ENCODE peak calls at places on chromosomes 3 and 15, in eight cellular contexts. H, Z, L, J, S, M, D and O are unnamed samples.

GRCh38 chr15:82081904-82082810 is 36.3 kb upstream of the MEX3B start:
- DNase-seq in D (no peak), S (no peak), H (peak), M (no peak), J (no peak), Z (no peak), L (no peak), O (no peak)

GRCh38 chr3:121436074-121436473 is 109.7 kb downstream of the POLQ start:
- DNase-seq in J (no peak), S (no peak), L (no peak), D (no peak), H (no peak), M (no peak), Z (no peak), O (no peak)

GRCh38 chr15:63379492-63380150 is 2.0 kb downstream of the CA12 start:
- DNase-seq in L (no peak), D (no peak), H (no peak), Z (no peak), J (no peak), M (no peak), S (no peak), O (no peak)

GRCh38 chr15:75620776-75621536 is 4.6 kb downstream of the SNUPN start:
- DNase-seq in S (peak), H (no peak), L (no peak), J (no peak), D (no peak), Z (peak), M (no peak), O (no peak)

GRCh38 chr3:43627360-43627759 is 5.5 kb upstream of the ANO10 start:
- DNase-seq in M (no peak), S (no peak), Z (no peak), J (no peak), H (no peak), D (peak), L (no peak), O (no peak)

GRCh38 chr15:64507293-64507802 is 47.0 kb downstream of the ZNF609 start:
- DNase-seq in M (peak), S (no peak), Z (peak), D (no peak), J (no peak), L (peak), H (peak), O (no peak)

GRCh38 chr3:169952045-169952444 is 14.6 kb upstream of the SEC62 start:
- DNase-seq in L (no peak), Z (no peak), H (no peak), D (no peak), S (no peak), M (no peak), J (no peak), O (no peak)

GRCh38 chr3:120705851-120706582 is 24.0 kb upstream of the HGD start:
- DNase-seq in M (no peak), J (no peak), Z (no peak), L (no peak), H (no peak), S (no peak), D (no peak), O (no peak)

GRCh38 chr3:114362815-114363214 is 69.0 kb downstream of the TIGIT start:
- DNase-seq in H (no peak), D (no peak), L (peak), S (peak), Z (no peak), M (no peak), J (no peak), O (no peak)

GRCh38 chr3:154598166-154598565 is 168.2 kb upstream of the GPR149 start:
- DNase-seq in Z (no peak), J (no peak), H (no peak), L (no peak), M (no peak), S (no peak), D (no peak), O (no peak)

GRCh38 chr3:122727766-122728165 is 47.1 kb downstream of the PARP14 start:
- DNase-seq in D (no peak), J (no peak), Z (no peak), M (no peak), H (no peak), S (no peak), L (no peak), O (no peak)

GRCh38 chr3:120753831-120754230 is 11.3 kb downstream of the GTF2E1 start:
- DNase-seq in J (no peak), Z (no peak), M (no peak), H (no peak), S (no peak), L (no peak), D (no peak), O (no peak)

GRCh38 chr15:24954783-24955548 is at the start of the genes SNRPN and SNURF:
- DNase-seq in M (peak), D (peak), H (peak), J (no peak), S (peak), L (peak), Z (no peak), O (no peak)

GRCh38 chr3:13575459-13576061 is 26.6 kb downstream of the FBLN2 start:
- DNase-seq in M (no peak), D (no peak), S (no peak), L (no peak), H (no peak), Z (no peak), J (no peak), O (no peak)

GRCh38 chr3:75906555-75907112 is 121.3 kb upstream of the ZNF717 start:
- DNase-seq in M (no peak), L (peak), H (peak), D (no peak), S (no peak), Z (no peak), J (peak), O (no peak)

GRCh38 chr3:195870442-195870841 is 37.9 kb downstream of the TNK2 start:
- DNase-seq in D (no peak), S (no peak), J (no peak), M (no peak), L (no peak), H (no peak), Z (peak), O (no peak)

GRCh38 chr3:180102134-180102533 is 65.4 kb upstream of the PEX5L start:
- DNase-seq in J (no peak), S (no peak), D (no peak), Z (no peak), L (no peak), H (peak), M (no peak), O (no peak)

GRCh38 chr15:59169337-59169736 is 37.3 kb upstream of the LDHAL6B start:
- DNase-seq in J (no peak), D (no peak), M (no peak), Z (no peak), L (no peak), H (no peak), S (no peak), O (no peak)

GRCh38 chr3:195823286-195823685 is 11.6 kb upstream of the MUC4 start:
- DNase-seq in M (no peak), J (no peak), D (no peak), S (no peak), Z (peak), H (peak), L (no peak), O (no peak)

GRCh38 chr3:67018105-67018788 is 20.1 kb downstream of the KBTBD8 start:
- DNase-seq in M (no peak), Z (peak), D (no peak), L (no peak), J (no peak), H (no peak), S (no peak), O (no peak)

GRCh38 chr3:127038923-127039581 is 56.1 kb downstream of the PLXNA1 start:
- DNase-seq in Z (no peak), M (no peak), L (no peak), S (no peak), J (no peak), D (no peak), H (no peak), O (no peak)

GRCh38 chr15:43769584-43770228 is 7.1 kb downstream of the ELL3 start:
- DNase-seq in L (peak), J (peak), M (peak), Z (peak), S (no peak), D (peak), H (peak), O (no peak)

GRCh38 chr3:185701891-185702563 is 115.9 kb downstream of the SENP2 start:
- DNase-seq in D (no peak), Z (peak), S (no peak), J (no peak), L (no peak), M (no peak), H (no peak), O (no peak)

GRCh38 chr3:43872901-43873300 is 182.2 kb downstream of the ABHD5 start:
- DNase-seq in Z (no peak), J (no peak), S (no peak), L (peak), D (no peak), H (peak), M (no peak), O (no peak)

GRCh38 chr3:43963208-43963607 is 272.5 kb downstream of the ABHD5 start:
- DNase-seq in H (no peak), Z (no peak), S (no peak), D (no peak), L (no peak), J (no peak), M (no peak), O (no peak)

GRCh38 chr3:116140100-116140689 is 305.1 kb downstream of the LSAMP start:
- DNase-seq in H (no peak), S (peak), D (no peak), Z (no peak), L (peak), M (no peak), J (no peak), O (peak)

GRCh38 chr15:38541046-38541445 is 23.6 kb downstream of the RASGRP1 start:
- DNase-seq in J (no peak), D (no peak), Z (no peak), M (no peak), H (no peak), L (no peak), S (no peak), O (no peak)

GRCh38 chr3:177597325-177598109 is 400.2 kb upstream of the TBL1XR1 start:
- DNase-seq in D (peak), M (peak), Z (no peak), J (peak), S (peak), H (peak), L (peak), O (no peak)

GRCh38 chr15:81407679-81408078 is 33.7 kb upstream of the TMC3 start:
- DNase-seq in H (no peak), M (no peak), L (no peak), D (no peak), J (no peak), Z (no peak), S (no peak), O (no peak)

GRCh38 chr15:39135989-39136388 is 444.9 kb upstream of the THBS1 start:
- DNase-seq in M (no peak), D (no peak), H (no peak), L (no peak), S (no peak), Z (no peak), J (no peak), O (no peak)